ENCODE peak calls at places on chromosomes 4 and X, in ten cellular contexts. N is hippocampal formation; H is stimulated activated CD4-positive, alpha-beta T cell treated with anti-CD3 and anti-CD28 coated beads, Interleukin-1b, Interleukin-23, amount 100 ng/mL, for 24 hours; C is brain microvascular endothelial cell; O is MCF 10A; P is NCI-H510A; T is GM23248; G is omental fat pad; K is SW480; M is activated T-cell treated with anti-CD3 and anti-CD28 coated beads for 48 hours. B is an unnamed sample.

GRCh38 chr4:151667025-151667424 is 93.8 kb downstream of the GATB start:
- DNase-seq in P (no peak), K (no peak), H (no peak), M (no peak), C (no peak), T (peak), N (no peak), O (no peak), G (no peak), B (no peak)

GRCh38 chrX:45266456-45266855 is 65.8 kb upstream of the DIPK2B start:
- DNase-seq in G (no peak), M (no peak), P (no peak), K (no peak), H (no peak), C (no peak), N (no peak), O (no peak), T (no peak), B (no peak)

GRCh38 chrX:120228187-120228908 is 22.3 kb upstream of the ZBTB33 start:
- DNase-seq in P (no peak), O (no peak), H (no peak), M (no peak), K (no peak), N (no peak), C (no peak), G (no peak), T (no peak), B (no peak)

GRCh38 chr4:14701389-14701788 is 300.9 kb upstream of the CPEB2 start:
- DNase-seq in H (no peak), C (no peak), K (no peak), P (no peak), T (no peak), O (no peak), N (no peak), G (no peak), M (no peak), B (no peak)

GRCh38 chrX:113906168-113906567 is 677.7 kb upstream of the HTR2C start:
- DNase-seq in T (no peak), O (no peak), H (no peak), C (no peak), N (no peak), G (no peak), M (no peak), K (no peak), P (no peak), B (no peak)

GRCh38 chrX:47481160-47481559 is 1.9 kb downstream of the ZNF41 start:
- DNase-seq in M (no peak), P (no peak), H (no peak), T (no peak), G (no peak), K (no peak), O (no peak), N (no peak), C (no peak), B (no peak)

GRCh38 chr4:165493359-165493758 is 114.6 kb downstream of the CPE start:
- DNase-seq in G (peak), P (no peak), K (peak), O (peak), T (peak), C (peak), M (peak), N (peak), H (peak), B (peak)

GRCh38 chrX:101359966-101360365 is 11.4 kb upstream of the TIMM8A start:
- DNase-seq in M (no peak), H (no peak), O (no peak), G (no peak), N (no peak), T (peak), C (no peak), K (no peak), P (no peak), B (no peak)

GRCh38 chrX:107530141-107530540 is 80.7 kb downstream of the FRMPD3 start:
- DNase-seq in G (no peak), N (no peak), T (no peak), P (no peak), H (no peak), O (no peak), K (no peak), M (no peak), C (no peak), B (no peak)

GRCh38 chr4:188408244-188409067 is 269.2 kb downstream of the TRIML1 start:
- DNase-seq in H (no peak), N (no peak), T (peak), M (no peak), K (no peak), C (no peak), O (no peak), P (no peak), G (no peak), B (peak)

GRCh38 chr4:121192500-121192899 is 28.4 kb upstream of the TNIP3 start:
- DNase-seq in O (peak), G (no peak), K (peak), M (no peak), H (no peak), N (no peak), T (peak), C (peak), P (no peak), B (peak)

GRCh38 chrX:71095971-71096701 is 485 bp downstream of the FOXO4 start:
- DNase-seq in G (no peak), K (peak), T (peak), M (no peak), P (peak), O (peak), N (peak), C (no peak), H (no peak), B (no peak)

GRCh38 chr4:54882616-54883015 is 224.9 kb downstream of the KIT start:
- DNase-seq in K (no peak), H (no peak), C (peak), N (no peak), P (no peak), O (no peak), M (no peak), G (no peak), T (peak), B (peak)